ENCODE peak calls at places on chromosome 13, in nine cellular contexts. M is sigmoid colon, Z is heart left ventricle, Y is heart right ventricle, K is spleen, X is transverse colon, S is left ventricle myocardium inferior, C is mesendoderm, V is tibial artery. Q is an unnamed sample. For H3K4me1, the result is how much of the 10 kb centered on the place peaks cover.

GRCh38 chr13:91609353-91609752 is 210.9 kb downstream of the GPC5 start:
- DNase-seq in M (no peak), Z (no peak), Y (no peak), K (no peak), X (no peak), S (no peak), C (no peak), V (no peak), Q (no peak)

GRCh38 chr13:64371045-64371444 is 2859.1 kb downstream of the PCDH9 start:
- DNase-seq in M (no peak), Z (no peak), Y (no peak), K (no peak), X (no peak), S (no peak), C (no peak), V (no peak), Q (no peak)

GRCh38 chr13:19597523-19597922 is 35.9 kb upstream of the MPHOSPH8 start:
- DNase-seq in M (no peak), Z (no peak), Y (no peak), K (no peak), X (no peak), S (no peak), C (no peak), V (no peak), Q (peak)

GRCh38 chr13:28046981-28047380 is 53.4 kb downstream of the FLT3 start:
- DNase-seq in M (no peak), Z (no peak), Y (no peak), K (no peak), X (no peak), S (no peak), C (no peak), V (no peak), Q (peak)

GRCh38 chr13:93146584-93147292 is 79.9 kb upstream of the GPC6 start:
- DNase-seq in M (no peak), Z (no peak), Y (no peak), K (no peak), X (no peak), S (no peak), C (no peak), V (no peak), Q (no peak)

GRCh38 chr13:102608944-102609343 is 12.2 kb downstream of the TPP2 start:
- DNase-seq in M (no peak), Z (no peak), Y (no peak), K (no peak), X (no peak), S (no peak), C (no peak), V (no peak), Q (no peak)

GRCh38 chr13:47463726-47464125 is 537.3 kb downstream of the SUCLA2 start:
- DNase-seq in M (no peak), Z (no peak), Y (no peak), K (no peak), X (no peak), S (no peak), C (peak), V (no peak), Q (no peak)

GRCh38 chr13:33794576-33794975 is 23.4 kb upstream of the RFC3 start:
- DNase-seq in M (no peak), Z (no peak), Y (no peak), K (no peak), X (no peak), S (no peak), C (no peak), V (no peak), Q (no peak)

GRCh38 chr13:25840931-25841330 is 210.9 kb downstream of the SHISA2 start:
- DNase-seq in M (no peak), Z (no peak), Y (no peak), K (no peak), X (no peak), S (no peak), C (peak), V (no peak), Q (no peak)

GRCh38 chr13:99123101-99124045 is 77.3 kb upstream of the UBAC2 start:
- DNase-seq in M (no peak), Z (no peak), Y (no peak), K (no peak), X (no peak), S (no peak), C (no peak), V (no peak), Q (no peak)
- H3K27ac ChIP-seq in M (no peak), Z (no peak), Y (no peak), K (no peak), X (no peak), S (no peak), C (no peak), V (no peak), Q (no peak)

GRCh38 chr13:50596103-50596502 is 247.4 kb downstream of the DLEU7 start:
- DNase-seq in M (no peak), Z (no peak), Y (no peak), K (no peak), X (no peak), S (no peak), C (no peak), V (no peak), Q (no peak)
- H3K4me1 ChIP-seq in M (under half), Z (under half), Y (under half), K (half or more), X (under half), S (half or more), C (under half), V (under half), Q (under half)

DNA sequence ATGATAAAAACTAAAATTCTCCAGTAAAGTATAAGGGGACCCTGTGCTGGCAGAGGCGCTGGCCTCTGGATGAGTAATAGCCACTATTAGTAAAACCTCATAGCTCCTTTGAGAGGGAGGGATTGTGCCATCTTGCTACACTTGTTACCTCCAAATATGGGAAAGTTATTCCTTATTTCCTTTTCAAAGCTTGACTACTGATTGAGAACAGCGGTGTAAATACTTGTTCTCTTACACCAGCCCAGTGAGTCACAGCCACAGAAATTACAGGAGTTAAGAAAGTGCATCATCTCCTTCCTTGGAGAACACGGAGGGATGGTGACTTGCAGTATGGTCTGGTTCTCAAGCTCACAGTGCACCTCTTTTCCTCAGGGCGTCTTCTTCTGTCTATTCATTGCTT is 379.0 kb downstream of the EFNB2 start:
- DNase-seq in M (no peak), Z (no peak), Y (no peak), K (no peak), X (no peak), S (no peak), C (peak), V (no peak), Q (no peak)
- H3K27ac ChIP-seq in M (peak), Z (no peak), Y (no peak), K (no peak), X (peak), S (no peak), C (no peak), V (no peak), Q (no peak)

GRCh38 chr13:44306401-44307192 is 67.0 kb upstream of the SERP2 start:
- DNase-seq in M (peak), Z (peak), Y (peak), K (no peak), X (peak), S (peak), C (peak), V (peak), Q (peak)
- H3K4me1 ChIP-seq in M (half or more), Z (half or more), Y (under half), K (under half), X (under half), S (half or more), C (under half), V (half or more), Q (under half)

DNA sequence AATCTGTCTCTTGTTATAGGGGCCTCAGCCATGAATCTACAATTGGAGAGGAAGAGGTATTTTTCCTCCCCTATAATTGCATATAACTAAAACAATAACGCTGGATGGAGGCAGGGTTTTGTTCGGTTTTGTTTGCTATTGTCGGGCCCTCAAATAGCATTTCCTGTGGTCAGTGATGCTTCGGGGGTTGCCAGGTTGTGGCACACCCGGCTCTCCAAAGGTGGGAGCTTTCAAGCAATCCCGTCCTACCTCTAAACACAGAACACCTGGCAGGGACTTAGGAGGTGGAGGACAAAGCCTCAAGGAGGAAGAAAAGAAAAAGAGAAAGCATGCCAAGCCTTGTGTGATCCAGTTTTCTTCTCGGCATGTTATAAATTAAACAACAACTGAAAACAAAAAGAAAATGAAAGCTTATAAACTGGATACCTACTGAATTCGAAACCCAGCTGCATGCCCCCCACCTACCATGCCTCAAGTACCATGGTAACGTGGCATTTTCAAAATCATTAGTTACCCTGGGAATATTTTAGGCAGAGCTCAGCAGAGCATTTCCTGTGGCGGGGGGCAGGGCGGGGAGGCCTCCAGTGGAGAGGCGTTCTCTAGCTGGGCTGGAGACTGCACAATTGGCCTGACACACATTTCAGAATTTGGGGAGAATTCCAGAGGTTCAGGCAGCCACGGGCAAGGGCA is 213.8 kb downstream of the DCLK1 start:
- DNase-seq in M (no peak), Z (no peak), Y (no peak), K (no peak), X (no peak), S (no peak), C (peak), V (no peak), Q (peak)
- H3K27ac ChIP-seq in M (no peak), Z (no peak), Y (no peak), K (no peak), X (no peak), S (peak), C (no peak), V (peak), Q (no peak)

DNA sequence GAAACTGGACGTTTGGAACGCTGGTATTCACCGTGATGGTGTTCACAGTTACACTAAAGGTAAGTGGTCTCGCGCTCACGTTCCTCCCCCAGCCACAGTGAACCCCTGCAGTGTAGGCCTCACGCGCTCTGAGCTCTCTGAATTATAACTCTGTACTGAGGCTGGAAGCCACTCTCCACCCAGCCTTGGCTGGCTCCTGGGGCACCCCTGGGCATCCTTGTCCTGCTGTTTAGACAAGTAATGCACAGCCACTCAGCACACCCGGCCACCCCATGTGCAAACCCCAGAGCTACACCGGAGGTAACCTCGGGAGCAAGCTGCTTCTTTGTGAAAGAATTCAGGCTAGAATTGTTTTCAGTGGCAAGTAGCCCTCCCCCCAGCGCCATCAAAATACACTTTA is 97.3 kb upstream of the MCF2L start:
- DNase-seq in M (peak), Z (no peak), Y (no peak), K (peak), X (no peak), S (no peak), C (no peak), V (no peak), Q (no peak)
- H3K4me1 ChIP-seq in M (under half), Z (under half), Y (under half), K (under half), X (under half), S (under half), C (under half), V (under half), Q (under half)

GRCh38 chr13:32285633-32285965 is 29.6 kb downstream of the ZAR1L start:
- DNase-seq in M (no peak), Z (no peak), Y (no peak), K (no peak), X (no peak), S (no peak), C (no peak), V (no peak), Q (no peak)
- H3K27ac ChIP-seq in M (peak), Z (peak), Y (peak), K (no peak), X (peak), S (peak), C (no peak), V (peak), Q (no peak)

Q was measured in A673.